ENCODE peak calls at places on chromosomes 13 and 19, in four cellular contexts. Z is IMR-90, P is H1, V is H9. J is an unnamed sample.

GRCh38 chr19:6238643-6239281 is 41.0 kb downstream of the MLLT1 start:
- DNase-seq in Z (peak; percentile 34), P (no peak), V (no peak), J (no peak)

GRCh38 chr19:13012690-13013608 is 17.7 kb downstream of the NFIX start:
- DNase-seq in Z (peak; percentile 63), P (no peak), V (peak; percentile 58), J (no peak)

GRCh38 chr19:30338066-30338465 is 34.1 kb upstream of the ZNF536 start:
- DNase-seq in Z (no peak), P (no peak), V (no peak), J (no peak)

GRCh38 chr13:110034031-110034430 is 247.6 kb upstream of the IRS2 start:
- DNase-seq in Z (no peak), P (no peak), V (no peak), J (no peak)

GRCh38 chr13:54972838-54973237 is 1944.2 kb downstream of the OLFM4 start:
- DNase-seq in Z (no peak), P (no peak), V (no peak), J (no peak)

GRCh38 chr19:4374451-4375163 is 25.7 kb downstream of the SH3GL1 start:
- DNase-seq in Z (peak; percentile 87), P (no peak), V (peak; percentile 59), J (no peak)

GRCh38 chr19:13717194-13717643 is 47.1 kb upstream of the MRI1 start:
- DNase-seq in Z (peak; percentile 63), P (no peak), V (no peak), J (no peak)

GRCh38 chr13:73215807-73216206 is 157.0 kb downstream of the KLF5 start:
- DNase-seq in Z (peak; percentile 26), P (no peak), V (no peak), J (no peak)

GRCh38 chr13:32254916-32255743 is 60.0 kb downstream of the ZAR1L start:
- DNase-seq in Z (no peak), P (no peak), V (no peak), J (no peak)

GRCh38 chr19:51808333-51808986 is 13.5 kb downstream of the FPR3 start:
- DNase-seq in Z (no peak), P (no peak), V (no peak), J (no peak)

GRCh38 chr19:370641-371330 is 26.2 kb upstream of the MIER2 start:
- DNase-seq in Z (no peak), P (no peak), V (no peak), J (no peak)

GRCh38 chr13:79448413-79448812 is 32.5 kb upstream of the NDFIP2 start:
- DNase-seq in Z (peak; percentile 20), P (no peak), V (no peak), J (no peak)

GRCh38 chr19:5253403-5254110 is 87.1 kb downstream of the PTPRS start:
- DNase-seq in Z (peak; percentile 44), P (no peak), V (no peak), J (no peak)

GRCh38 chr19:47601180-47601904 is 7.6 kb upstream of the BICRA start:
- DNase-seq in Z (no peak), P (no peak), V (no peak), J (no peak)

GRCh38 chr19:35236638-35237400 is 8.3 kb upstream of the FAM187B start:
- DNase-seq in Z (no peak), P (no peak), V (no peak), J (no peak)

GRCh38 chr19:55579766-55580621 is 654 bp downstream of the ZNF579 start:
- DNase-seq in Z (peak; percentile 41), P (peak; percentile 60), V (peak; percentile 59), J (no peak)

GRCh38 chr19:55581828-55582223 is 1.2 kb upstream of the ZNF579 start:
- DNase-seq in Z (no peak), P (no peak), V (no peak), J (no peak)

GRCh38 chr19:55580628-55581144 is at the start of gene ZNF579:
- DNase-seq in Z (peak; percentile 91), P (peak; percentile 90), V (peak; percentile 87), J (peak; percentile 77)

GRCh38 chr19:55578761-55579747 is 1.6 kb downstream of the ZNF579 start:
- DNase-seq in Z (no peak), P (no peak), V (no peak), J (no peak)

GRCh38 chr19:55581145-55581827 is 638 bp upstream of the ZNF579 start:
- DNase-seq in Z (no peak), P (peak; percentile 75), V (peak; percentile 63), J (no peak)
- H4K8ac ChIP-seq in Z (peak overlapping the region; percentile 100), P (peak overlapping the region; percentile 71), V (no peak overlapping the region), J (no peak overlapping the region)

GRCh38 chr13:20636079-20636478 is 67.4 kb upstream of the IL17D start:
- DNase-seq in Z (no peak), P (no peak), V (no peak), J (no peak)

GRCh38 chr13:20633802-20634201 is 66.8 kb downstream of the IFT88 start:
- DNase-seq in Z (no peak), P (no peak), V (no peak), J (no peak)

GRCh38 chr13:20637811-20638210 is 65.7 kb upstream of the IL17D start:
- DNase-seq in Z (no peak), P (no peak), V (no peak), J (no peak)
- H3K4me1 ChIP-seq in Z (no peaks in the 10 kb centered on the region), P (no peaks in the 10 kb centered on the region), V (no peaks in the 10 kb centered on the region), J (no peaks in the 10 kb centered on the region)

GRCh38 chr13:20392530-20392929 is 133.1 kb downstream of the CRYL1 start:
- DNase-seq in Z (no peak), P (no peak), V (no peak), J (no peak)

GRCh38 chr13:20395061-20395916 is 130.4 kb downstream of the CRYL1 start:
- DNase-seq in Z (no peak), P (peak; percentile 33), V (no peak), J (no peak)

GRCh38 chr13:20393273-20394235 is 132.1 kb downstream of the CRYL1 start:
- DNase-seq in Z (no peak), P (no peak), V (no peak), J (no peak)

GRCh38 chr13:20391597-20392452 is 133.8 kb downstream of the CRYL1 start:
- DNase-seq in Z (no peak), P (peak; percentile 53), V (no peak), J (no peak)

GRCh38 chr13:20394506-20394905 is 131.2 kb downstream of the CRYL1 start:
- DNase-seq in Z (no peak), P (peak; percentile 41), V (no peak), J (no peak)
- H4K8ac ChIP-seq in Z (no peak overlapping the region), P (no peak overlapping the region), V (no peak overlapping the region), J (peak overlapping the region; percentile 20)

DNA sequence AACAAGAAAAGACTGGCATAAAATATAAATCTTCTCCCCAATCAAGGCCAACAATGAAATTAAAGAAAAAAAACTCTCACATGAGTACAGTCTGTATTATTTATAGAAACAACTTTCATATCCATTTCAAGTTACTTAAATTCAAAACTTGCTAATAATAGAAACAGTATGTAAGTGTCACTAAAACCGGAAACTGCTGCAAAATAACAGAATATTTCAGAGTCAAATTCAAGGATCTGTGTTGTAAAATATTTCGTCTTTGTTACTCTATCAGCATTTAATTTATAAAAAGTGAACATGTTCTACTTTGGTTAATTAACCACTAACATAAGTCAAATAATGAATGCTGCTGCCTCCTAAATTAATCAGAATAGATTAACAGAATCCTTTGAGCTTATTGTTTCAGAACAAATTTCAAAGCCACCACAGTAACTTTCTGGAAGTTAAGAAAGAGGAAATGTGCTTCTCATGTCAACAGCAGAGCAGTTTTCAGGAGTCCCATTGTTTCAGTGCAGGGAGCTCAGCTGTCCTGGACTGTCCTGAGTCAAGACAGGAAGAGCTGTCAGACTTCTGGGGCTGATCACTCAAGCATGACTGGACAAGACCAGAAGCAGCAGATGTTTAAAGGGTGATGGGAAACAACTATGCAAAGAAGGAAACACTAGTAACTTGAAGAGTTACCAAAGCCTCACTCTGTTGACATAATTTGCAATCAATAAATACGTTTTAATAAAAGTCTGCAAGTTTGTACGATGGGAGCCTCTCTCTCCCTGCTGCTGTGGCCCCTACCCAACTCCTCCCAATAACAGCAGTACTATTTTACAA is 76.9 kb downstream of the FOXO1 start:
- DNase-seq in Z (no peak), P (no peak), V (no peak), J (peak; percentile 18)
- H3K4me1 ChIP-seq in Z (no peaks in the 10 kb centered on the region), P (peaks cover 15% of the 10 kb centered on the region), V (peaks cover 29% of the 10 kb centered on the region), J (peaks cover 1% of the 10 kb centered on the region)

J was measured in neuronal stem cell.